ENCODE peak calls at places on chromosomes 5 and 9, in ten cellular contexts. U is CD4-positive, CD25-positive, alpha-beta regulatory T cell; F is substantia nigra; V is trophoblast cell; H is left ventricle myocardium inferior; M is IMR-90; A is WERI-Rb-1; D is A673; N is ascending aorta; C is cardiac muscle cell. T is an unnamed sample.

GRCh38 chr5:137269297-137269696 is 229.8 kb downstream of the SPOCK1 start:
- DNase-seq in M (no peak), H (no peak), N (no peak), F (no peak), V (no peak), U (no peak), C (peak), A (no peak), D (no peak), T (no peak)

GRCh38 chr5:35205606-35206005 is 24.7 kb downstream of the PRLR start:
- DNase-seq in A (no peak), U (no peak), C (no peak), D (no peak), F (no peak), V (peak), H (no peak), M (no peak), N (no peak), T (no peak)

GRCh38 chr9:81535542-81536241 is 153.7 kb downstream of the TLE1 start:
- DNase-seq in C (no peak), M (peak), D (peak), U (no peak), F (no peak), N (no peak), V (no peak), A (peak), H (no peak), T (no peak)

GRCh38 chr5:34682926-34683623 is 26.9 kb downstream of the RAI14 start:
- DNase-seq in M (peak), A (no peak), V (no peak), H (no peak), C (no peak), F (no peak), U (no peak), N (no peak), D (no peak), T (no peak)

GRCh38 chr5:37739817-37740261 is 100.0 kb downstream of the GDNF start:
- DNase-seq in A (no peak), D (no peak), U (no peak), F (no peak), V (no peak), C (no peak), N (no peak), M (peak), H (no peak), T (no peak)

GRCh38 chr5:179264053-179264540 is 81.2 kb downstream of the ADAMTS2 start:
- DNase-seq in A (no peak), M (no peak), H (peak), C (no peak), V (no peak), N (peak), D (no peak), F (no peak), U (no peak), T (no peak)

GRCh38 chr5:41519801-41520200 is 9.4 kb upstream of the PLCXD3 start:
- DNase-seq in V (no peak), A (no peak), D (no peak), U (no peak), M (no peak), F (no peak), N (no peak), H (no peak), C (no peak), T (no peak)

GRCh38 chr5:144549580-144549979 is 378.9 kb downstream of the KCTD16 start:
- DNase-seq in V (no peak), A (no peak), U (no peak), M (peak), F (no peak), H (no peak), C (no peak), D (peak), N (no peak), T (no peak)

GRCh38 chr5:108655750-108656450 is 91.8 kb upstream of the FER start:
- DNase-seq in N (no peak), V (no peak), D (no peak), F (no peak), H (no peak), U (no peak), C (no peak), A (no peak), M (peak), T (no peak)

GRCh38 chr5:39238366-39239105 is 19.2 kb upstream of the FYB1 start:
- DNase-seq in U (no peak), V (no peak), N (no peak), A (no peak), C (no peak), H (no peak), F (no peak), D (no peak), M (no peak), T (no peak)

GRCh38 chr5:131279209-131279608 is 15.4 kb downstream of the CDC42SE2 start:
- DNase-seq in D (no peak), A (no peak), N (no peak), M (no peak), H (no peak), C (no peak), F (no peak), U (no peak), V (no peak), T (no peak)

GRCh38 chr5:149931992-149932436 is 12.6 kb downstream of the PDE6A start:
- DNase-seq in C (no peak), U (no peak), M (no peak), A (no peak), D (no peak), H (no peak), N (no peak), F (no peak), V (no peak), T (no peak)

GRCh38 chr9:100064872-100065581 is 33.8 kb downstream of the ERP44 start:
- DNase-seq in C (no peak), M (peak), V (peak), N (no peak), A (no peak), H (no peak), U (no peak), D (no peak), F (no peak), T (no peak)

GRCh38 chr5:172420215-172420934 is 34.0 kb downstream of the SH3PXD2B start:
- DNase-seq in N (peak), A (peak), F (peak), M (peak), U (no peak), C (no peak), H (peak), D (peak), V (peak), T (no peak)

GRCh38 chr5:83844320-83845068 is 123.8 kb upstream of the HAPLN1 start:
- DNase-seq in V (peak), C (no peak), D (no peak), A (no peak), M (peak), U (no peak), H (no peak), N (peak), F (no peak), T (no peak)

GRCh38 chr5:141835928-141836667 is 42.1 kb downstream of the PCDH1 start:
- DNase-seq in F (no peak), A (no peak), N (no peak), D (peak), C (no peak), V (no peak), H (peak), U (no peak), M (peak), T (no peak)

GRCh38 chr5:39757121-39757520 is 332.3 kb upstream of the DAB2 start:
- DNase-seq in N (no peak), M (no peak), V (no peak), A (no peak), H (no peak), F (no peak), U (no peak), D (no peak), C (no peak), T (no peak)

GRCh38 chr5:9507974-9508373 is 37.9 kb downstream of the SEMA5A start:
- DNase-seq in F (no peak), C (no peak), M (peak), H (no peak), V (no peak), N (no peak), D (no peak), A (no peak), U (no peak), T (no peak)

GRCh38 chr5:79713727-79714126 is 24.1 kb downstream of the CMYA5 start:
- DNase-seq in H (no peak), D (no peak), M (no peak), U (no peak), C (no peak), V (no peak), F (no peak), A (no peak), N (no peak), T (no peak)

GRCh38 chr5:145471831-145472616 is 363.1 kb downstream of the PRELID2 start:
- DNase-seq in D (peak), A (no peak), F (no peak), U (no peak), H (no peak), C (peak), N (no peak), V (no peak), M (peak), T (no peak)

GRCh38 chr5:16582081-16582480 is 34.7 kb downstream of the RETREG1 start:
- DNase-seq in D (no peak), H (no peak), U (no peak), F (no peak), C (no peak), M (no peak), N (no peak), A (no peak), V (no peak), T (no peak)

DNA sequence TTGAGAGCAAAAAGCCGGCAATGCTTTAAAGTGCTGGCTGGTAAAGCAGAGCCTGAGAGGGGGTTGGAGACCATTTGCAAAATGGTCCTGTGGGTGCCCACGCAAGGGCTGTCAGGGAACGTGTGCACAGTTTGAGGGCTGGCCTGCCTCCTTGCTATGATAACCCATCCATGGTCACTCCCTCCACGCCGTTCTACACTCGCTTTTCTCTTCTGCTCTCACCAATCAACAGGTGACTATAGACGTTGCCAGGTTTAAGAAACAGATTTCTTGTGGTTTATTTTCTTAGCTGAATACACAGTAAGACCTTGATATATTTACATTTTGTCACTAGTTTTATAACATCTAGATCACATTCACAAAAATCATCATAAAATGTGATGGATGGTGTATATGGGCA is 13.8 kb downstream of the MAP1B start:
- DNase-seq in D (no peak), N (no peak), M (no peak), V (no peak), A (no peak), F (no peak), H (no peak), C (no peak), U (no peak), T (no peak)
- H3K27ac ChIP-seq in D (no peak), N (peak), M (no peak), V (no peak), A (no peak), F (no peak), H (no peak), C (no peak), U (no peak), T (no peak)

GRCh38 chr9:35604578-35605335 is at the start of gene TESK1:
- DNase-seq in V (peak), F (peak), U (peak), C (peak), A (peak), M (peak), H (peak), N (peak), D (peak), T (peak)

GRCh38 chr9:35606726-35607125 is 1.7 kb downstream of the TESK1 start:
- DNase-seq in M (no peak), U (no peak), V (no peak), H (no peak), A (no peak), N (no peak), D (no peak), C (no peak), F (no peak), T (no peak)

GRCh38 chr9:35603986-35604577 is 980 bp upstream of the TESK1 start:
- DNase-seq in M (peak), N (peak), H (peak), C (peak), U (peak), A (peak), F (peak), V (peak), D (peak), T (peak)

GRCh38 chr9:35606138-35606504 is 1.1 kb downstream of the TESK1 start:
- DNase-seq in F (no peak), A (peak), C (no peak), V (no peak), M (no peak), U (no peak), H (no peak), N (no peak), D (no peak), T (no peak)

DNA sequence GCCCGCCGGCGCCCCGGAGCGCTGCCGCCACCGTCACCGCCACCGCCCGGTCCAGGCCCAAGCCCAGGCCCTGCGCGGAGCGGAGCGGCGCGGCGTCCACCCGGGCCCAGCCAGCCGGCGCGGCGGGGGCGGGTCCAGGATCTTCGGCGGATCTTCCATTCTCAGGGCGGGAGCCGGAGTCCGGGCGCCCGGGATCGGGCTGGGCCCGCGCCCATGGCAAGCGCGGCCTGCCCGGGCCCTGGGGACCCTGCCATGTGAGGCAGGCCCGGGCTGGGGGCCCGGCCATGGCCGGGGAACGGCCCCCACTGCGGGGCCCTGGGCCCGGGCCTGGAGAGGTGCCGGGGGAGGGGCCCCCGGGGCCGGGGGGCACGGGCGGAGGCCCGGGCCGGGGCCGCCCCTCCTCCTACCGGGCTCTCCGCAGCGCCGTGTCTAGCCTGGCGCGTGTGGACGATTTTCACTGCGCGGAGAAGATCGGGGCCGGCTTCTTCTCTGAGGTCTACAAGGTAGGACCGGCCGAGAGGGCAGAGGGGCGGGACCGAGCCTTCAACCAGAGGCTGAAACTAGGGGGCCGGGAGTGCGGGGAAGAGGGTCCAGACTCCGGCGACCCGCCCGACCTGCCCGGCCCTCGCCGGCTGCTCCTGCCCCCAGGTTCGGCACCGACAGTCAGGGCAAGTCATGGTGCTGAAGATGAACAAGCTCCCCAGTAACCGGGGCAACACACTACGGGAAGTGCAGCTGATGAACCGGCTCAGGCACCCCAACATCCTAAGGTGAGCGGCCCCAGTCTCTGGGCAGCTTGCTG is 475 bp downstream of the TESK1 start:
- DNase-seq in F (no peak), H (no peak), A (peak), M (no peak), V (no peak), U (peak), C (peak), D (peak), N (no peak), T (peak)
- H3K27ac ChIP-seq in F (peak), H (peak), A (peak), M (peak), V (peak), U (peak), C (peak), D (peak), N (peak), T (peak)

DNA sequence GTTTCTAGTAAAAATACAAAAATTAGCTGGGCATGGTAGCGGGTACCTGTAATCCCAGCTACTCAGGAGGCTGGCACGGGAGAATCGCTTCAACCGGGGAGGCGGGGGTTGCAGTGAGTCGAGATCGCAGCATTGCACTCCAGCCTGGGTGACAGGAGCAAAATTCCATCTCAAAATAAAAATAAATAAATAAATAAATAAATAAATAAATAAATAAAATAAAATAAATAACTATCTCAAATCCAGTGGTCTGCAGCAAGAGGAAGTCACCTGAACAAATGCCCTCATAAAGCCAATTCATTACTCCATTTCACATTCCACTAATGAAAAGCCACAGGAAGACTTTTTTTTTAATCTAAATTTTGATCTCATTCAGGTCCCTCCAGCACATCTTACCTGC is 114.2 kb downstream of the EFNA5 start:
- DNase-seq in H (no peak), A (no peak), V (no peak), N (no peak), M (no peak), D (no peak), F (no peak), C (no peak), U (no peak), T (no peak)
- H3K27ac ChIP-seq in H (peak), A (no peak), V (peak), N (no peak), M (no peak), D (no peak), F (no peak), C (peak), U (no peak), T (no peak)

GRCh38 chr9:36898621-36899020 is 135.4 kb downstream of the PAX5 start:
- DNase-seq in C (no peak), F (no peak), N (no peak), D (peak), U (no peak), A (no peak), M (no peak), V (no peak), H (no peak), T (no peak)

GRCh38 chr9:36897476-36897875 is 136.6 kb downstream of the PAX5 start:
- DNase-seq in N (no peak), V (no peak), U (no peak), D (no peak), H (no peak), M (no peak), C (no peak), A (no peak), F (no peak), T (no peak)

GRCh38 chr9:36896296-36896695 is 137.8 kb downstream of the PAX5 start:
- DNase-seq in U (no peak), V (no peak), H (no peak), F (no peak), C (no peak), D (no peak), M (no peak), A (no peak), N (no peak), T (no peak)

GRCh38 chr9:36895744-36896260 is 138.3 kb downstream of the PAX5 start:
- DNase-seq in C (no peak), F (no peak), D (no peak), N (peak), H (no peak), M (no peak), A (no peak), V (no peak), U (no peak), T (no peak)

DNA sequence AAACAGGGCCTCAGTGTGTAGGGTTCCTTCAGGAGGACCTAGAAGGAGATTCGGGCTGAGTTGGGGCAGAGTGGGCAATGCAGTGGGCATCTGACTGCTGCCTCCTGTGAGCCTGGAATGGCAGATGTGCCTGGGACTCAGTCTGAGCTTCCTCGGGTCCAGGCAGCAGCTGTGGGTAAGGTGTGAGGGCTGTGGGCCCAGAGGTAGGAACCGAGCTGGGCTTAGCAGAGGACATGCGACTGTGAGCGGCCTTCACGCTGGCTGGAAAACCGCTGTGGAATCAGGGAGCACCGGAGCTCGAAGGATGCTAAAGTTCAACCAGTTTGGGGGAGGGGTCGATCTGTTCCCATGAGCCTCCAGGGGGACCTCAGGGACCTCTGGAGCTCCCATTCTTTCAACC is 137.0 kb downstream of the PAX5 start:
- DNase-seq in D (no peak), C (no peak), V (no peak), M (no peak), N (no peak), A (no peak), F (no peak), H (no peak), U (no peak), T (no peak)
- H3K27ac ChIP-seq in D (no peak), C (no peak), V (no peak), M (no peak), N (no peak), A (no peak), F (no peak), H (no peak), U (no peak), T (no peak)

GRCh38 chr9:114279693-114280092 is 43.2 kb upstream of the ORM1 start:
- DNase-seq in H (peak), V (no peak), C (no peak), M (no peak), D (no peak), F (no peak), A (peak), N (no peak), U (no peak), T (no peak)
- H3K27ac ChIP-seq in H (no peak), V (no peak), C (no peak), M (no peak), D (no peak), F (no peak), A (no peak), N (no peak), U (no peak), T (no peak)

GRCh38 chr5:74392698-74393431 is 247.7 kb downstream of the ENC1 start:
- DNase-seq in H (no peak), N (no peak), U (no peak), C (no peak), M (peak), V (no peak), D (no peak), F (no peak), A (no peak), T (no peak)
- H3K27ac ChIP-seq in H (no peak), N (no peak), U (no peak), C (no peak), M (no peak), V (peak), D (no peak), F (no peak), A (no peak), T (no peak)